ENCODE peak calls at places on chromosome 9, in four cellular contexts. K is HepG2, B is GM12878, G is GM12891. J is an unnamed sample.

GRCh38 chr9:135482015-135482754 is 2.6 kb downstream of the PPP1R26 start:
- DNase-seq in K (no peak), B (no peak), G (no peak), J (no peak)

GRCh38 chr9:115414561-115414960 is 296.6 kb upstream of the TNC start:
- DNase-seq in K (no peak), B (no peak), G (no peak), J (no peak)

GRCh38 chr9:109780453-109781033 is 545 bp downstream of the PALM2AKAP2 start:
- DNase-seq in K (no peak), B (no peak), G (no peak), J (no peak)

GRCh38 chr9:16069671-16070586 is 517.1 kb downstream of the CCDC171 start:
- DNase-seq in K (no peak), B (no peak), G (no peak), J (no peak)

GRCh38 chr9:35904966-35905781 is 828 bp upstream of the HRCT1 start:
- DNase-seq in K (no peak), B (no peak), G (no peak), J (no peak)

GRCh38 chr9:88659126-88659525 is 124.1 kb downstream of the NXNL2 start:
- DNase-seq in K (no peak), B (no peak), G (no peak), J (no peak)

GRCh38 chr9:106878943-106879916 is 16.3 kb downstream of the ZNF462 start:
- DNase-seq in K (no peak), B (no peak), G (no peak), J (no peak)

GRCh38 chr9:91711755-91712591 is 238.1 kb downstream of the ROR2 start:
- DNase-seq in K (no peak), B (peak; percentile 86), G (peak; percentile 70), J (peak; percentile 70)

GRCh38 chr9:4923580-4924544 is 61.2 kb upstream of the JAK2 start:
- DNase-seq in K (peak; percentile 51), B (no peak), G (peak; percentile 30), J (peak; percentile 25)

GRCh38 chr9:108620767-108621166 is 235.0 kb downstream of the ACTL7B start:
- DNase-seq in K (no peak), B (no peak), G (no peak), J (no peak)

GRCh38 chr9:107650321-107650720 is 160.8 kb upstream of the KLF4 start:
- DNase-seq in K (no peak), B (no peak), G (no peak), J (no peak)

DNA sequence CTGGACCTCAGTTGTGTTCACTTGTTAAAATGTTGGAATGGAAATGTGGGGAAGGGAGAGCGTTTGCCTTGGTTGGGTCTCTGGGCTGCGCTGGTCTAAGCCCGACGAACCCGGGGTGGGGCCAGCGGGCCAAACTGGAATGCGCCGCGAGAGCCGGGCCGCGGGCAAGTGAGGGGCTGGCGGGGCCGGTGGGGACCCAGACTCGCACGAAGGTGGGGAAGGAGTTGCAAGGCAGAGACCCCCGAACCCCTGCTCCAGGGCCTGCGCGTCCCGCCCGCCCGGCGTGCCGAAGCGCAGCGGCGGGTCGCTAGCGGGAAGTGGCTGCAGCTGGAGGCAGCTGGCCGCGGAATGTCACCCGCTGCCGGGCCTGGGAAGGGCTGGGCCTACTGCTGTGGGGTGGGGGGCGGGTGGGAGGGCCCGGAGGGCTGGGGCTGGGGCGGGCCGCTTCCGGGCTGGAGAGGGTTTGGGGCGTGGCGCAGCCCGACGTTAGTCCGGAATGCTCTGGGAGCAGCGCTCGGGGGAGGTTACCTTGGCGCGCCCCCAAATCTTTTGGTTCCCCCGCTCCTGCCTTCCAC is 84.8 kb downstream of the DAB2IP start:
- DNase-seq in K (no peak), B (no peak), G (no peak), J (no peak)
- TF ChIP-seq POLR2A in K (no peak), B (no peak), G (no peak), J (no peak)

GRCh38 chr9:113541019-113541900 is 77.7 kb downstream of the RGS3 start:
- DNase-seq in K (peak; percentile 37), B (no peak), G (no peak), J (no peak)
- TF ChIP-seq POLR2AphosphoS5 in K (no peak), B (no peak), G (no peak), J (no peak)

GRCh38 chr9:95089916-95090791 is 227.4 kb downstream of the FANCC start:
- DNase-seq in K (no peak), B (no peak), G (no peak), J (no peak)

GRCh38 chr9:95091574-95091970 is 225.9 kb downstream of the FANCC start:
- DNase-seq in K (no peak), B (no peak), G (no peak), J (no peak)

GRCh38 chr9:95090871-95091573 is 226.5 kb downstream of the FANCC start:
- DNase-seq in K (no peak), B (no peak), G (no peak), J (no peak)

GRCh38 chr9:95092321-95093072 is 225.0 kb downstream of the FANCC start:
- DNase-seq in K (no peak), B (no peak), G (no peak), J (no peak)

GRCh38 chr9:95091971-95092320 is 225.6 kb downstream of the FANCC start:
- DNase-seq in K (no peak), B (no peak), G (no peak), J (no peak)
- TF ChIP-seq TAF1 in K (no peak), B (no peak), G (no peak), J (no peak)

DNA sequence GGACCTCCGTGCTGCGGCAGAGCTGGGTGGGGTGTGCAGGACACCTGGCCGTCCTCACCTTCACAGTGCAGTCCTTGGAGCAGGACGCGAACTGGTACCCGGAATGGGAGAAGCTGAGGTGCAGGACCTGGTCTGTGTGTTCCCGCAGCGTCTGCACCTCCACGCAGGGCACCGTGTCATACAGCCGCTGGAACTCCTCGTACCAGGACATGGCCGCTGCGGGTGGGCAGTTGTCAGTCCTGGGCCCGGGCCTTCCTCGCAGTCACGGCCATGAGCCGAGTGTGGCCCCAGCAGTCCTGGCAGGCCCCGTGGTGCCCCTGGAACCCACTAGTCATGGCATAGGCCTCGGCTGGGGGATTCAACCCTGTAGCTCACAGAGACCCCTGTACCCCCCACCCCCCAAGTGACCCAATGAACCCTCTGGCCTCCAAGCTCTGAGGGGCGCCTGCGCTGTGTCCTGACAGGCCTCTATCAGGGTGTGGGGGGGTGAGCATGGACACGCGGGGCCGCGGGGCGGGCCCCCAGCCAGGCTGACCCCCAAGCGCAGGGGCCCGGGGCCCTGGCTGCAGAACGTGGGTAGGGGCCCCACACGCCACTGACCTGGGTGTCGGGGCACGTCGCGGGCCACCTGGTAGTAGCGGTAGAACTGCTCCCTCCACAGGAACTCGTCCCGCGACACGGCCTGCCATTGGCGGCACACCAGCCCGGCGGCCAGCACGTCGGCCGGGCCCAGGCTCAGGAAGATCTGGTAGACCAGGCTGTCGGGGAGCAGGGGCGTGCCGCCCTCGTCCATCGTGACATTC is 1.0 kb downstream of the FBXW5 start:
- DNase-seq in K (no peak), B (no peak), G (peak; percentile 79), J (peak; percentile 70)
- TF ChIP-seq POLR2A in K (no peak), B (no peak), G (no peak), J (no peak)

GRCh38 chr9:73782166-73782565 is 630.5 kb downstream of the ANXA1 start:
- DNase-seq in K (no peak), B (no peak), G (no peak), J (no peak)
- TF ChIP-seq POLR2AphosphoS5 in K (no peak), B (no peak), G (no peak), J (no peak)

GRCh38 chr9:126030716-126031115 is 283.5 kb downstream of the PBX3 start:
- DNase-seq in K (no peak), B (no peak), G (no peak), J (no peak)

GRCh38 chr9:126033956-126034355 is 286.8 kb downstream of the PBX3 start:
- DNase-seq in K (no peak), B (no peak), G (no peak), J (no peak)

GRCh38 chr9:126032135-126032534 is 285.0 kb downstream of the PBX3 start:
- DNase-seq in K (no peak), B (no peak), G (no peak), J (no peak)

GRCh38 chr9:126031116-126031515 is 283.9 kb downstream of the PBX3 start:
- DNase-seq in K (no peak), B (no peak), G (no peak), J (no peak)

DNA sequence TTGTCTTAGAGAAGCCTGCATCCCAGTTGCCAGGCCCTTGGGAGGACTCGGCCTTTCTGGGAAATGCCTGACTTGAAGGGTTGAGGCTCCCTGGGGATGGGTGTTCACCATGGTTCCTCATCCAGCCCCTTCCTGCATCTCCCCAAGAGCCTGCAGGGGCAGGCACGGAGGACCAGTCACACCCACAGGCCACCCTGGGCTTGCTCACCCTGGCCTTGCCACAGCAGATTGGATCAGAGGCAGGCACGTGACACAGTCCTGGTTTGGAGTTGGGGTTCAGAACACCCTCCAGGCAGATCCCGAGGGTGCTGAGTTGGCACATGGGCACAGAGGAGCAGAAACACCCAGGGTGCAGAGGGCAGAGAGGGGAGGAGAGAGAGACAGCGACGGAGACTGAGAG is 286.1 kb downstream of the PBX3 start:
- DNase-seq in K (no peak), B (no peak), G (no peak), J (no peak)
- TF ChIP-seq TAF1 in K (no peak), B (no peak), G (no peak), J (no peak)

GRCh38 chr9:29211681-29212589 is 1638.7 kb upstream of the C9orf72 start:
- DNase-seq in K (peak; percentile 12), B (no peak), G (peak; percentile 62), J (no peak)

GRCh38 chr9:29213374-29214161 is 1640.3 kb upstream of the C9orf72 start:
- DNase-seq in K (no peak), B (no peak), G (no peak), J (no peak)

GRCh38 chr9:29214702-29215248 is 1641.5 kb upstream of the C9orf72 start:
- DNase-seq in K (no peak), B (no peak), G (no peak), J (no peak)

GRCh38 chr9:29212590-29213373 is 1639.5 kb upstream of the C9orf72 start:
- DNase-seq in K (no peak), B (no peak), G (no peak), J (no peak)

DNA sequence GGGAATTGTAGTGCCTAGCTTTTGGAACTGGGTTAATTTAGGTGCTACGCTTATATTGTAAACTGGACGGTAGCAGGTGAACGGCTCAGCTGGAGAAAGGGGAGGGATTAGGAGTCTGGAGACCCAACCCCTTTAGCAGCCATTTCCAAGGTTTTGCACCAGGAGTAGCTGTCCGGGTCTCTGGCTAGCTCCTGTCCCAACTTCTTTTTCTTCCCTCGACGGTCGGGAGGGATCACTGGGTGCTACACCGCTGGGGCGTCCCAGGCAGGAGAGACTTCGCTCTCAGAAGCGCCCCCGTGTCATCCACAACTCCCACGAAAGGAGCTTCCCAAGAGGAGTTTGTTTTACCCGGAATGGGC is 1640.9 kb upstream of the C9orf72 start:
- DNase-seq in K (no peak), B (no peak), G (no peak), J (no peak)
- TF ChIP-seq POLR2A in K (no peak), B (no peak), G (no peak), J (no peak)

J was measured in GM12892.